ENCODE peak calls at places on chromosomes 6 and 20, in nine cellular contexts. E, V, T, I, Y, A, Q, X and F are unnamed samples.

GRCh38 chr20:38109025-38109541 is 56.0 kb downstream of the TGM2 start:
- DNase-seq in E (no peak), V (peak), T (no peak), I (peak), Y (no peak), A (no peak), Q (peak), X (peak), F (no peak)

GRCh38 chr20:49328790-49329189 is 50.9 kb upstream of the ZNFX1 start:
- DNase-seq in E (no peak), V (no peak), T (no peak), I (no peak), Y (no peak), A (no peak), Q (no peak), X (no peak), F (no peak)

GRCh38 chr20:2022163-2022562 is 28.3 kb upstream of the PDYN start:
- DNase-seq in E (no peak), V (no peak), T (no peak), I (no peak), Y (no peak), A (no peak), Q (no peak), X (no peak), F (no peak)

GRCh38 chr6:157019115-157019628 is 242.0 kb downstream of the ARID1B start:
- DNase-seq in E (no peak), V (no peak), T (no peak), I (no peak), Y (no peak), A (no peak), Q (peak), X (no peak), F (peak)

GRCh38 chr6:29749668-29750067 is 26.4 kb downstream of the HLA-F start:
- DNase-seq in E (no peak), V (no peak), T (no peak), I (no peak), Y (no peak), A (no peak), Q (no peak), X (no peak), F (no peak)

GRCh38 chr20:58723628-58723984 is 31.0 kb downstream of the NPEPL1 start:
- DNase-seq in E (no peak), V (no peak), T (no peak), I (no peak), Y (no peak), A (no peak), Q (no peak), X (no peak), F (no peak)

GRCh38 chr6:35739645-35740517 is 3.0 kb downstream of the ARMC12 start:
- DNase-seq in E (no peak), V (no peak), T (no peak), I (no peak), Y (no peak), A (no peak), Q (no peak), X (no peak), F (no peak)

GRCh38 chr6:30544666-30545272 is 11.5 kb downstream of the GNL1 start:
- DNase-seq in E (no peak), V (no peak), T (no peak), I (no peak), Y (peak), A (no peak), Q (peak), X (peak), F (peak)

GRCh38 chr6:19309661-19310060 is 527.5 kb upstream of the ID4 start:
- DNase-seq in E (no peak), V (no peak), T (no peak), I (no peak), Y (no peak), A (no peak), Q (no peak), X (no peak), F (no peak)

GRCh38 chr6:20876016-20876415 is 341.8 kb downstream of the CDKAL1 start:
- DNase-seq in E (no peak), V (no peak), T (no peak), I (no peak), Y (no peak), A (peak), Q (peak), X (no peak), F (no peak)

GRCh38 chr20:35277531-35278395 is at the start of gene MMP24OS:
- DNase-seq in E (peak), V (peak), T (peak), I (peak), Y (peak), A (peak), Q (peak), X (peak), F (peak)

GRCh38 chr6:52724041-52724405 is 39.3 kb downstream of the GSTA2 start:
- DNase-seq in E (no peak), V (no peak), T (no peak), I (no peak), Y (no peak), A (peak), Q (peak), X (peak), F (no peak)

GRCh38 chr20:62642666-62643520 is 590 bp downstream of the SLCO4A1 start:
- DNase-seq in E (peak), V (no peak), T (no peak), I (no peak), Y (no peak), A (no peak), Q (peak), X (peak), F (peak)

GRCh38 chr20:50283922-50284810 is 93.5 kb downstream of the CEBPB start:
- DNase-seq in E (peak), V (peak), T (no peak), I (peak), Y (peak), A (peak), Q (peak), X (peak), F (peak)

GRCh38 chr6:105808571-105808970 is 277.6 kb upstream of the PRDM1 start:
- DNase-seq in E (no peak), V (no peak), T (no peak), I (no peak), Y (no peak), A (no peak), Q (no peak), X (no peak), F (no peak)

GRCh38 chr6:36028088-36028886 is 679 bp downstream of the MAPK14 start:
- DNase-seq in E (peak), V (peak), T (no peak), I (peak), Y (no peak), A (peak), Q (peak), X (peak), F (peak)

GRCh38 chr6:73694711-73695411 is 1.1 kb upstream of the CD109 start:
- DNase-seq in E (no peak), V (no peak), T (no peak), I (no peak), Y (no peak), A (no peak), Q (peak), X (no peak), F (no peak)

GRCh38 chr6:149473080-149474052 is 11.4 kb downstream of the ZC3H12D start:
- DNase-seq in E (peak), V (no peak), T (no peak), I (no peak), Y (no peak), A (no peak), Q (no peak), X (no peak), F (no peak)

GRCh38 chr6:67683960-67684359 is 951.1 kb upstream of the ADGRB3 start:
- DNase-seq in E (no peak), V (no peak), T (no peak), I (no peak), Y (no peak), A (peak), Q (peak), X (no peak), F (no peak)

GRCh38 chr20:8215516-8215915 is 83.5 kb downstream of the PLCB1 start:
- DNase-seq in E (no peak), V (no peak), T (no peak), I (no peak), Y (no peak), A (no peak), Q (peak), X (no peak), F (no peak)

DNA sequence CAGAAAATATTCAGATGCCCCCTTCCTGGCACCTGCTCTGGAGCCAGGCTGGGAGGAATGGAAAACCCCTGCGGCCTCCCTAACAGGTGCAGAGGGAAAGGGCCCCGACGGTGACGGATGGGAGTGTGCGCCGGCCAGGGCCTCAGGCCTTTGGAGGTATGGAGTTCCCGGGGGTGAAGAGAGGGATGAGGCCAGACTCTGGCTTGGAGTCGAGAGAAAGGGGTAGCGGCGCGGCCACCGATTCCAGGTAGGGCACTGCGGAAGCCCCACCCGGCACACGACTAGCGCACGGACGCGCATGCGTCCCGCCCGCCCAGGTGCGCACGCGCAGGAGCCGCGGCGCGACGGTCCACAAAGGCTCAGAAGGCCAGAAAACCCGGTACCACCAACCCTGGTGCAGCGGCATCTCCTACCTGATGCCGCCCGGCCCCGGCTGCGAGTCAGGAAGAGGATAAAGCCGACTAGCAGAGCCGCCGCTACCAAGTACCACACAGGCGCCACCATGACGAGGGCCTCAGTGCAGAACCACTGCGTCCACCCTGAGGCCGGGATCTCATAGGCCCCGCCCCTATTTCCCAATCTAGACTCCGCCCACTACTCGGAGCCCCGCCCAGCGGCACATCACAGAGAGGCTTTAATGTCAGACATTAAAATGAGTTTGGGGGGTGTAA is at the start of gene DDRGK1:
- DNase-seq in E (peak), V (peak), T (peak), I (peak), Y (peak), A (peak), Q (peak), X (peak), F (peak)
- TF ChIP-seq POLR2A in E (peak), V (no peak), T (peak), I (no peak), Y (peak), A (peak), Q (no peak), X (peak), F (peak)

DNA sequence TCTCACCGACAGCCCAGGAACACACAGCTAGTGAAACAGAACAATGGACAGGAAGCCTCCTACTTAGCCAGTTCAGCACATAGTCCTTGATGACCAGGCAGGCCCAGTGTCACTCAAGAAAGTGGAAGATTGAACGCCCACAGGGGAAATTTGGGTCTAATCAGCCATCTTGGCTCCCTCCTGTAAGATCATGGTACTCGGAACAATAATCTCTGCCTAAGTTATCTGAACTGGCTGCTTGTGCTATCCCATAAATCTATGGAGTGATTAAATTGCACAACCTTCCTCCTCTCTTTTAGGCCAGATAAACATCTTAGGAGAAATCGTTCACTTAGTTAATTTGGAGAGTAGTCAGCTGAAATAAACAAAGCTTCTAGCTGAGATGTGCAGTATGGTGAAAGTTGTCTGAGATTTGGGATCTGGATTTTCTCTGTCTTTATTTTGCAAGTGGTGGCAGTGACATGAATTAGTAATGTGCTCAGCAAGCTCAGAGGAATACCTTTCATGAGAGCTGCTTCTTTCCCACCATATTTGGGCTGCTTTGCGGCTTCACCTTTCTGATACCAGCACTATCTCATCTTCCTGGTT is 146.9 kb downstream of the MTFR2 start:
- DNase-seq in E (no peak), V (no peak), T (no peak), I (no peak), Y (no peak), A (no peak), Q (peak), X (no peak), F (no peak)
- TF ChIP-seq POLR2A in E (no peak), V (no peak), T (no peak), I (no peak), Y (no peak), A (no peak), Q (no peak), X (no peak), F (no peak)

GRCh38 chr6:167825759-167826229 is 917 bp upstream of the AFDN start:
- DNase-seq in E (peak), V (no peak), T (no peak), I (peak), Y (peak), A (no peak), Q (no peak), X (peak), F (peak)

GRCh38 chr6:167827588-167828324 is 1.0 kb downstream of the AFDN start:
- DNase-seq in E (peak), V (peak), T (no peak), I (peak), Y (no peak), A (peak), Q (peak), X (peak), F (peak)

GRCh38 chr6:167827062-167827587 is 414 bp downstream of the AFDN start:
- DNase-seq in E (peak), V (peak), T (no peak), I (no peak), Y (no peak), A (peak), Q (no peak), X (peak), F (no peak)

GRCh38 chr6:167825059-167825758 is 1.5 kb upstream of the AFDN start:
- DNase-seq in E (no peak), V (no peak), T (no peak), I (no peak), Y (no peak), A (no peak), Q (no peak), X (no peak), F (no peak)

GRCh38 chr6:167826230-167827061 is at the start of gene AFDN:
- DNase-seq in E (peak), V (peak), T (peak), I (peak), Y (no peak), A (peak), Q (peak), X (peak), F (peak)
- TF ChIP-seq POLR2A in E (no peak), V (no peak), T (no peak), I (no peak), Y (peak), A (peak), Q (no peak), X (no peak), F (no peak)

DNA sequence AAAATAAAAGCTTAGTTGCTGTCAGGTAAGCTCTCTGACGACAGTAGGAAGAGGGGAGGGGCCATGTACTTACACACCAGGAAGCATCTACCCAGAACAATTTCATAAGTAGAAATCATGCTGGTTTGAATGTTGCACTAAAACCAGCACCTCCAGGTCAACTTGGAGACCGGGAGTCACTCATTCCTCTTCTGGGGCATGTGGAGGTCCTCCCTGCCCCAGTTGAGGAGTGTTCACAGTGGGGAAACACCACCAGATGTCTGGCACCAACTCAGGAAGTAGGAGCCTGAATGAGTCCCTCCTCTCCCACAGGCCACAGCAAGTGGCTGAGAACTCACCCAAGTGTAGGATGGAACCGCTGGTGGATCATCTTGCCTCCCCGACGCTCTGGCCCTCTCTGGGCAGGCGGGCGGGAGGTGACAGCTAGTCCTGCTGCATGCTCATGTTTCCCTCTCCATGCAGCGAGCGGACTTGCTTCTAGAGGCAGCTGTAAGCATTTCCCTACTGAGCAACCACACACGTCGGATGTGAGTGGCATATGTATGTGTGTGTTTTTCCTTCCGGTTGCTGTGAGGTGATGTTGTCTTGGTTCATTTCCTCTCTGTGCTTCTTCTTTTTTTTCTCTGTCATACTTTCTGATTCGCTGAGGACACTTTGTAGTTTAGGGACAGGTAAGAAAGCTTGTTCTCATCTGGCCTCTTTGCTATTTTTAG is 149.5 kb upstream of the NEDD9 start:
- DNase-seq in E (peak), V (no peak), T (no peak), I (no peak), Y (no peak), A (no peak), Q (no peak), X (peak), F (no peak)
- TF ChIP-seq POLR2A in E (no peak), V (no peak), T (no peak), I (no peak), Y (no peak), A (no peak), Q (no peak), X (no peak), F (no peak)

GRCh38 chr20:5880326-5880725 is 70.0 kb downstream of the TRMT6 start:
- DNase-seq in E (no peak), V (no peak), T (no peak), I (no peak), Y (no peak), A (no peak), Q (no peak), X (no peak), F (no peak)
- TF ChIP-seq POLR2A in E (no peak), V (no peak), T (no peak), I (no peak), Y (no peak), A (no peak), Q (no peak), X (no peak), F (no peak)

GRCh38 chr6:32168350-32168749 is 4.0 kb downstream of the EGFL8 start:
- DNase-seq in E (no peak), V (peak), T (no peak), I (no peak), Y (no peak), A (no peak), Q (no peak), X (no peak), F (no peak)
- TF ChIP-seq POLR2A in E (no peak), V (no peak), T (no peak), I (no peak), Y (no peak), A (no peak), Q (no peak), X (no peak), F (no peak)

GRCh38 chr6:117483004-117483644 is 650 bp downstream of the DCBLD1 start:
- DNase-seq in E (peak), V (peak), T (peak), I (peak), Y (no peak), A (peak), Q (peak), X (peak), F (peak)

GRCh38 chr6:117481926-117482239 is 591 bp upstream of the DCBLD1 start:
- DNase-seq in E (no peak), V (no peak), T (no peak), I (no peak), Y (no peak), A (no peak), Q (no peak), X (no peak), F (no peak)

GRCh38 chr6:117483645-117484016 is 1.2 kb downstream of the DCBLD1 start:
- DNase-seq in E (no peak), V (no peak), T (no peak), I (no peak), Y (no peak), A (peak), Q (peak), X (no peak), F (peak)

GRCh38 chr6:117481278-117481925 is 1.1 kb upstream of the DCBLD1 start:
- DNase-seq in E (peak), V (peak), T (no peak), I (no peak), Y (no peak), A (no peak), Q (no peak), X (no peak), F (peak)

DNA sequence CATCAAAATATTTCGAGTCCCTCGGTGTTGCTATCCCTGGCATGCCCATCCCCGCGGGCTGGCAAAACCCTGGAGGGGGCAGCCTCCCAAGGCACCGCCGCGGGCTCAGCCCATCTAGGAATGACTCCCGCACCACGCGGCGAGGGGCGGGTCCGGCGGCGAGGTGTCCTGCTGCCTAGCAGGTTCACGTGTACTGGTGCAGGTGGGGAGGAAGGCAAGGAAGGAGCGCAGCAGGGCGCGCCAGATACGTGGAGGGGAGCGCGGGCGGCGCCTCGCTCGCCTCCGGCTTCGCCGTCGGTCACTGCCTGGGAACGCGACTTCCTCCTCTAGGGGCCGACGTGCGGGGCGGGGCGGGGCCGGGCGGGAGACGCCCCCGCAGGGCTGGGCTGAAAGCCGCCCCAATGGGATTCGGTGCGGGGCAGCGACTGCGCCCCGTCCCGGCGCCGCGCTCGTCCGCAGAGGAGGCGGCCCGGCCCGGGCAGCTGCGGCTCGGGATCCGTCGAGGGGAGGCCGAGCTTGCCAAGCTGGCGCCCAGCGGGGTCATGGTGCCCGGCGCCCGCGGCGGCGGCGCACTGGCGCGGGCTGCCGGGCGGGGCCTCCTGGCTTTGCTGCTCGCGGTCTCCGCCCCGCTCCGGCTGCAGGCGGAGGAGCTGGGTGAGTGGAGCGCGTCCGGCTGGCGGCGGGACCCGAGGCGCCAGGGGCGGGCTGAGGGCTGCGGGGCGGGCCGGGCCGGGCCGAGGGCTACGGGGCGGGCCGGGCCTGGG is at the start of gene DCBLD1:
- DNase-seq in E (peak), V (peak), T (peak), I (peak), Y (peak), A (peak), Q (peak), X (peak), F (peak)
- TF ChIP-seq POLR2A in E (no peak), V (no peak), T (peak), I (no peak), Y (peak), A (peak), Q (peak), X (peak), F (no peak)